ENCODE peak calls at places on chromosomes 4 and X, in four cellular contexts. R is nephron progenitor cell; K is activated T-helper 9 cell treated with anti-CD3 and anti-CD28 coated beads, Interleukin-2, amount 50 U/mL, for 16 hours; Y is stimulated activated CD4-positive, alpha-beta T cell treated with anti-CD3 and anti-CD28 coated beads, Interleukin-2, amount 100 ng/mL, for 48 hours. W is an unnamed sample.

GRCh38 chr4:159258889-159259560 is 156.1 kb downstream of the RAPGEF2 start:
- DNase-seq in R (no peak), Y (no peak), K (no peak), W (no peak)

GRCh38 chr4:98779021-98779420 is 120.6 kb upstream of the TSPAN5 start:
- DNase-seq in R (no peak), K (no peak), Y (no peak), W (no peak)

GRCh38 chr4:7860600-7861158 is 79.0 kb downstream of the AFAP1 start:
- DNase-seq in Y (no peak), K (no peak), R (no peak), W (no peak)

GRCh38 chr4:123110685-123111084 is 188.3 kb upstream of the NUDT6 start:
- DNase-seq in R (no peak), K (no peak), Y (no peak), W (no peak)

GRCh38 chrX:23845316-23845932 is 62.3 kb downstream of the APOO start:
- DNase-seq in Y (no peak), K (no peak), R (no peak), W (peak; percentile 31)

GRCh38 chr4:22897520-22898108 is 204.9 kb downstream of the GBA3 start:
- DNase-seq in R (peak; percentile 48), Y (peak; percentile 22), K (no peak), W (peak; percentile 49)

GRCh38 chr4:1413221-1413663 is 7.0 kb upstream of the NKX1-1 start:
- DNase-seq in R (no peak), K (no peak), Y (no peak), W (no peak)

GRCh38 chr4:109873791-109874514 is 26.0 kb downstream of the LRIT3 start:
- DNase-seq in R (no peak), Y (no peak), K (no peak), W (no peak)

GRCh38 chrX:110082156-110082555 is 79.2 kb downstream of the TMEM164 start:
- DNase-seq in Y (no peak), K (no peak), R (no peak), W (no peak)

GRCh38 chr4:33878710-33879109 is 2365.6 kb downstream of the ARAP2 start:
- DNase-seq in Y (no peak), R (no peak), K (no peak), W (no peak)

GRCh38 chr4:80017125-80017854 is 55.7 kb downstream of the ANTXR2 start:
- DNase-seq in K (no peak), Y (no peak), R (no peak), W (no peak)

GRCh38 chr4:125266901-125267601 is 47.7 kb upstream of the FAT4 start:
- DNase-seq in R (no peak), K (no peak), Y (no peak), W (no peak)

GRCh38 chrX:149504226-149504914 is 736 bp downstream of the IDS start:
- DNase-seq in K (peak; percentile 37), Y (peak; percentile 44), R (peak; percentile 23), W (peak; percentile 39)

GRCh38 chr4:113750315-113750714 is 11.2 kb downstream of the CAMK2D start:
- DNase-seq in Y (no peak), R (no peak), K (no peak), W (no peak)

GRCh38 chr4:17142232-17142711 is 243.8 kb upstream of the LDB2 start:
- DNase-seq in Y (no peak), R (no peak), K (no peak), W (no peak)

GRCh38 chr4:4386296-4386735 is 586 bp upstream of the NSG1 start:
- DNase-seq in K (no peak), R (peak; percentile 46), Y (no peak), W (no peak)

GRCh38 chr4:86837651-86838050 is 11.5 kb downstream of the SLC10A6 start:
- DNase-seq in R (no peak), K (no peak), Y (no peak), W (no peak)

GRCh38 chr4:76677571-76678326 is 220.2 kb downstream of the SOWAHB start:
- DNase-seq in Y (no peak), K (no peak), R (no peak), W (peak; percentile 18)

GRCh38 chr4:57071340-57071739 is 38.8 kb downstream of the IGFBP7 start:
- DNase-seq in K (no peak), Y (no peak), R (no peak), W (no peak)

GRCh38 chrX:68238568-68238967 is 194.7 kb downstream of the OPHN1 start:
- DNase-seq in K (no peak), Y (no peak), R (no peak), W (peak; percentile 10)

GRCh38 chr4:181731900-181732299 is 511.3 kb upstream of the TENM3 start:
- DNase-seq in R (no peak), K (no peak), Y (no peak), W (no peak)

GRCh38 chrX:261167-261857 is 19.9 kb upstream of the PLCXD1 start:
- DNase-seq in K (no peak), Y (no peak), R (peak; percentile 72), W (peak; percentile 52)

GRCh38 chrX:24647257-24648058 is at the start of gene PCYT1B:
- DNase-seq in K (peak; percentile 23), Y (peak; percentile 30), R (peak; percentile 87), W (no peak)

GRCh38 chr4:72933029-72933428 is 136.5 kb downstream of the COX18 start:
- DNase-seq in K (no peak), R (no peak), Y (no peak), W (no peak)

GRCh38 chr4:1305261-1305711 is 15.6 kb downstream of the MAEA start:
- DNase-seq in K (no peak), Y (no peak), R (no peak), W (peak; percentile 65)

GRCh38 chr4:149549911-149550310 is 265.7 kb downstream of the IQCM start:
- DNase-seq in K (no peak), R (peak; percentile 2), Y (no peak), W (peak; percentile 26)

GRCh38 chr4:142974331-142974730 is 128.2 kb upstream of the INPP4B start:
- DNase-seq in K (no peak), Y (no peak), R (no peak), W (no peak)

GRCh38 chr4:86653237-86653865 is 59.2 kb downstream of the PTPN13 start:
- DNase-seq in R (no peak), Y (no peak), K (no peak), W (peak; percentile 34)

GRCh38 chrX:122504026-122504425 is 680.1 kb upstream of the GRIA3 start:
- DNase-seq in R (no peak), K (no peak), Y (no peak), W (no peak)

GRCh38 chr4:107682306-107682705 is 37.7 kb downstream of the PAPSS1 start:
- DNase-seq in Y (no peak), K (no peak), R (no peak), W (no peak)

GRCh38 chr4:169774466-169775445 is 17.0 kb upstream of the HPF1 start:
- DNase-seq in Y (no peak), K (peak; percentile 17), R (peak; percentile 33), W (no peak)

GRCh38 chrX:11566814-11567213 is 98.9 kb downstream of the ARHGAP6 start:
- DNase-seq in Y (no peak), K (no peak), R (no peak), W (no peak)

GRCh38 chr4:89136525-89136924 is 25.2 kb downstream of the TIGD2 start:
- DNase-seq in K (no peak), Y (no peak), R (no peak), W (peak; percentile 22)

GRCh38 chr4:183610033-183610432 is 49.0 kb downstream of the RWDD4 start:
- DNase-seq in R (no peak), K (no peak), Y (no peak), W (peak; percentile 10)

GRCh38 chr4:4991541-4992099 is 27.6 kb downstream of the CYTL1 start:
- DNase-seq in Y (no peak), K (no peak), R (no peak), W (no peak)

GRCh38 chr4:108690738-108691137 is 40.3 kb downstream of the OSTC start:
- DNase-seq in Y (no peak), K (no peak), R (no peak), W (no peak)

GRCh38 chrX:22090181-22090580 is 58.1 kb downstream of the PHEX start:
- DNase-seq in R (no peak), K (no peak), Y (no peak), W (no peak)

W was measured in HT-29.